ENCODE peak calls at places on chromosomes 3 and 15, in four cellular contexts. K is kidney epithelial cell, G is Calu3, L is AG09309. D is an unnamed sample.

GRCh38 chr3:167723872-167724271 is 10.8 kb downstream of the PDCD10 start:
- DNase-seq in G (no peak), L (no peak), K (no peak), D (no peak)

GRCh38 chr3:61897848-61898247 is 336.5 kb downstream of the PTPRG start:
- DNase-seq in G (no peak), K (no peak), L (no peak), D (no peak)

GRCh38 chr3:63945558-63946096 is 33.4 kb upstream of the SCAANT1 start:
- DNase-seq in L (no peak), G (no peak), K (no peak), D (no peak)

GRCh38 chr3:136819784-136820640 is 1.1 kb downstream of the SLC35G2 start:
- DNase-seq in G (peak), L (no peak), K (no peak), D (peak)

GRCh38 chr3:168417016-168417415 is 321.3 kb upstream of the GOLIM4 start:
- DNase-seq in G (peak), L (no peak), K (peak), D (no peak)

GRCh38 chr3:15269091-15269989 is 63.0 kb downstream of the SH3BP5 start:
- DNase-seq in G (peak), L (peak), K (peak), D (peak)

GRCh38 chr3:53196575-53197407 is 35.8 kb downstream of the PRKCD start:
- DNase-seq in K (no peak), L (no peak), G (no peak), D (no peak)

GRCh38 chr15:28004143-28005003 is 94.7 kb downstream of the OCA2 start:
- DNase-seq in K (no peak), G (no peak), L (no peak), D (no peak)

GRCh38 chr3:188974856-188975611 is 196.7 kb upstream of the TPRG1 start:
- DNase-seq in G (no peak), K (no peak), L (peak), D (no peak)

GRCh38 chr15:58958811-58959210 is 25.3 kb upstream of the SLTM start:
- DNase-seq in K (no peak), G (no peak), L (no peak), D (no peak)

GRCh38 chr3:176739169-176739568 is 458.1 kb downstream of the TBL1XR1 start:
- DNase-seq in L (no peak), K (no peak), G (no peak), D (no peak)

GRCh38 chr15:41578736-41579383 is 19.8 kb downstream of the TYRO3 start:
- DNase-seq in K (no peak), L (no peak), G (no peak), D (no peak)

GRCh38 chr3:10867384-10867783 is 51.4 kb downstream of the SLC6A11 start:
- DNase-seq in L (no peak), G (no peak), K (no peak), D (no peak)

GRCh38 chr3:37295925-37296324 is 121.5 kb upstream of the LRRFIP2 start:
- DNase-seq in K (no peak), G (no peak), L (no peak), D (no peak)

GRCh38 chr3:193851416-193851815 is 258.4 kb downstream of the OPA1 start:
- DNase-seq in K (no peak), L (no peak), G (no peak), D (no peak)

GRCh38 chr3:141326123-141326522 is 42.2 kb upstream of the ZBTB38 start:
- DNase-seq in G (no peak), K (no peak), L (no peak), D (no peak)

GRCh38 chr3:139491027-139491700 is 14.8 kb upstream of the RBP2 start:
- DNase-seq in G (peak), L (no peak), K (peak), D (no peak)

GRCh38 chr3:177491301-177492031 is 294.2 kb upstream of the TBL1XR1 start:
- DNase-seq in K (no peak), L (no peak), G (no peak), D (no peak)

GRCh38 chr3:126085841-126086240 is 1.9 kb upstream of the SLC41A3 start:
- DNase-seq in G (no peak), K (no peak), L (no peak), D (no peak)

GRCh38 chr3:173216063-173216462 is 75.0 kb upstream of the SPATA16 start:
- DNase-seq in K (no peak), G (no peak), L (no peak), D (no peak)

GRCh38 chr3:43883729-43884396 is 193.1 kb downstream of the ABHD5 start:
- DNase-seq in K (no peak), L (no peak), G (peak), D (no peak)

GRCh38 chr15:67981118-67981685 is 72.9 kb upstream of the PIAS1 start:
- DNase-seq in G (no peak), K (no peak), L (no peak), D (no peak)

GRCh38 chr15:87591521-87591920 is 665.0 kb downstream of the NTRK3 start:
- DNase-seq in G (no peak), K (no peak), L (no peak), D (no peak)

DNA sequence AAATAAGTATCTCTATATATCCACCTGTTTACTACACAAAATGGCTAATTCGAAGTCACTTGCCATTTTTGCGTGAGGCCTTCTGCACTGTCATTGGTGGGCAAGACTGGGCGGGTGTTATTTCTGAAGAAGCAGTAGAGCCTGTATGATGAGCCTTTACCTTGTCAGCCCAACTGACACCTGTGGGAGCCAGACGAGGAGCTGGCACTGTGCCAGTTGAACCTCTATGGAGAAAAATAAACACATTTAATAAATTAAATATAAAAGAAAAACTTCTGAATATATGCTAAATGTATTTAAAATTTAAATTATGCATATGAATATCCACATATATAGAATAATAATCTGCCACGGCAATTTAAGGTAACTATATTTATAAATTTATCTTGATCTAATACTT is 109.9 kb downstream of the SCAPER start:
- DNase-seq in G (no peak), K (no peak), L (no peak), D (no peak)
- TF ChIP-seq CTCF in G (no peak), K (no peak), L (no peak), D (no peak)

GRCh38 chr3:150265305-150265704 is 142.8 kb upstream of the TSC22D2 start:
- DNase-seq in G (no peak), L (no peak), K (no peak), D (no peak)

GRCh38 chr3:150269526-150269925 is 138.6 kb upstream of the TSC22D2 start:
- DNase-seq in G (no peak), K (no peak), L (no peak), D (no peak)

GRCh38 chr3:150268426-150269321 is 139.4 kb upstream of the TSC22D2 start:
- DNase-seq in G (no peak), L (no peak), K (no peak), D (no peak)

GRCh38 chr3:150264560-150264959 is 143.5 kb upstream of the TSC22D2 start:
- DNase-seq in L (no peak), G (no peak), K (no peak), D (no peak)

GRCh38 chr3:150267288-150267687 is 140.8 kb upstream of the TSC22D2 start:
- DNase-seq in G (no peak), K (no peak), L (no peak), D (no peak)
- TF ChIP-seq CTCF in G (no peak), K (no peak), L (no peak), D (no peak)

DNA sequence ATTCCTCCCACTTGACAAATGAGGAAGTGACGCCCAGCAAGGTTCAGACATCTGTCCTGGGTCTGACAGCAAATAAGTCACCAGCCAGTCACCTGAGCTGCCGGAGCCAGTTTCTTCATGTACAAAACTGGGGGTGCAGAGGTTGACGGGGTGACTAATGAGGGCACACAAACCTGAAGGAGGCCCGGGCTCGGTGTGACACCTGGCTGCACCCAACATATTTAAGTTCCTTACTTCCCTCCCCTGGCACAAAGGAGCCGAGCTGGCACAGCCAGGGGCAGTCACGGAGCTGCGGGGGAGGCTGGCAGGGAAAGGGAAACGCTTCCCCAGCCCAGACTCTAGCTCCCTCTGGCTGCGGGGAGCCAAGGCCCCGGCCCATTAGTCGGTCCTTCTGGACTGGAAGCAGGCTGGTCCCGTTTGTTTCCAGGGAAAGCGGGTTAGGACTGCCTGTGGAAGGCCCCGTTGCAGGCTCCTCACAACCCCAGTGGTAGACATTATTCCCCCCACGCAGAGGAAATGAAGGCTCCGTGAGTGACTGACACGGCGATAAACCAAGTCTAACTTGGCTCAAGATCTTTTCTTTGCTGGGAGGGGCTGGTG is 2.3 kb downstream of the FBXL22 start:
- DNase-seq in K (no peak), L (no peak), G (peak), D (no peak)
- TF ChIP-seq CTCF in K (peak), L (peak), G (peak), D (no peak)

DNA sequence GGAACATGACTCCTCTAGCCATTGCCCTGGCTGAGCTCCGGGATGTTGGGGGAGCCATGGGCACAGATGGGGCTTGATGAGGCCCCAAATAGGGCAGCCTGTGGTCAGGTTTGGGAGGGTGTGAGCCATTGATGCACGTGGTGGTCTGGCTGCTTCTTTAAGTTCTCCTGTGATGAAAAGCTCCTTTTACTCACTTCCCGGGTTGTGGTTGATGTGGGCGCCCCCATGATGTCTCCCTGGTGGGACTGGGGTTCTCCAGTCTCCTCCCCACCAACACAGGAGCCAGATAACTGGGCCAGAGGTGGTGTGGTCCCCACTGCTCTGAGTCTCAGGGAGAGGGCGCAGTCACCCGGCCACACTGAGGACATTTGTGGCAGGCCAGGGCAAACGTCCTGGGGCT is 29.5 kb upstream of the DUSP7 start:
- DNase-seq in L (no peak), K (no peak), G (no peak), D (no peak)
- TF ChIP-seq CTCF in L (no peak), K (no peak), G (no peak), D (no peak)

GRCh38 chr15:90864507-90864906 is 3.9 kb upstream of the FURIN start:
- DNase-seq in L (no peak), K (no peak), G (no peak), D (no peak)
- TF ChIP-seq CTCF in L (no peak), K (no peak), G (no peak), D (no peak)

GRCh38 chr3:149934524-149934923 is 36.2 kb downstream of the PFN2 start:
- DNase-seq in L (peak), G (no peak), K (no peak), D (no peak)
- TF ChIP-seq CTCF in L (no peak), G (no peak), K (no peak), D (no peak)

DNA sequence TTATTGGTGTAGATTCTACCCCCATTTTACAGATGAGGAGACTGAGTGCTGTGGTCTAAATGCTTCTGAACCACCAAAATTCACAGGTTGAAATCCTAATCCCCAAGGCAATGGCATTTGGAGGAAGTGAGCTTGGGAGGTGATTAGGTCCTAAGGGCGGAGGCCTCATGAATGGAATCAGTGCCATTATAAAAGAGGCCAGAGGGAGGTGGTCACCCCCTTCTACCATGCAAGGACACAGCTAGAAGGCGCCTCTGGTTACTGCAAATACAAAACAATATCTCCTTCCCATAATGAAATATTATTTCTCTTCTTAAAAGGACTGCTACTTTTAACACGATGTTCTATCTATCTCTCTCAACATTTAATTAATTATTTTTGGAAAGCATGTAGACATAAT is 223.5 kb downstream of the NEK10 start:
- DNase-seq in K (no peak), L (no peak), G (no peak), D (no peak)
- TF ChIP-seq CTCF in K (no peak), L (no peak), G (no peak), D (no peak)